ENCODE peak calls at places on chromosomes 5 and 9, in five cellular contexts. N is MCF 10A, K is spleen, S is neural crest cell, G is GM12865. F is an unnamed sample.

GRCh38 chr9:23291001-23291400 is 535.0 kb downstream of the ELAVL2 start:
- DNase-seq in N (no peak), K (no peak), S (no peak), G (no peak), F (no peak)

GRCh38 chr5:171494452-171495121 is 75.1 kb downstream of the FGF18 start:
- DNase-seq in N (peak; percentile 91), K (no peak), S (peak; percentile 51), G (no peak), F (no peak)

GRCh38 chr5:164663223-164663989 is 1158.0 kb downstream of the MAT2B start:
- DNase-seq in N (no peak), K (no peak), S (no peak), G (no peak), F (no peak)

GRCh38 chr9:133155156-133155555 is 8.6 kb downstream of the GBGT1 start:
- DNase-seq in N (no peak), K (peak; percentile 54), S (no peak), G (no peak), F (no peak)

GRCh38 chr5:35198681-35199080 is 31.6 kb downstream of the PRLR start:
- DNase-seq in N (no peak), K (no peak), S (no peak), G (no peak), F (peak; percentile 12)

GRCh38 chr5:61202213-61202612 is 39.9 kb upstream of the SMIM15 start:
- DNase-seq in N (no peak), K (no peak), S (no peak), G (peak; percentile 18), F (no peak)

GRCh38 chr5:108148715-108149139 is 233.2 kb downstream of the FBXL17 start:
- DNase-seq in N (peak; percentile 32), K (no peak), S (no peak), G (peak; percentile 15), F (peak; percentile 7)

GRCh38 chr5:1222621-1223277 is 2.4 kb upstream of the SLC6A18 start:
- DNase-seq in N (no peak), K (no peak), S (no peak), G (no peak), F (no peak)

GRCh38 chr5:155430192-155430591 is 416.6 kb downstream of the KIF4B start:
- DNase-seq in N (no peak), K (no peak), S (no peak), G (no peak), F (no peak)

GRCh38 chr9:100217536-100217935 is 118.5 kb downstream of the INVS start:
- DNase-seq in N (no peak), K (no peak), S (no peak), G (no peak), F (no peak)

GRCh38 chr9:38176256-38176655 is 107.2 kb upstream of the SHB start:
- DNase-seq in N (no peak), K (no peak), S (no peak), G (no peak), F (no peak)

GRCh38 chr9:37908698-37909186 is 4.8 kb upstream of the SLC25A51 start:
- DNase-seq in N (peak; percentile 87), K (peak; percentile 75), S (no peak), G (no peak), F (no peak)

GRCh38 chr5:14286007-14286406 is 142.9 kb downstream of the TRIO start:
- DNase-seq in N (no peak), K (no peak), S (no peak), G (no peak), F (no peak)

GRCh38 chr5:134874831-134875655 is 872 bp downstream of the TXNDC15 start:
- DNase-seq in N (peak; percentile 79), K (peak; percentile 82), S (peak; percentile 19), G (peak; percentile 73), F (peak; percentile 12)

GRCh38 chr9:111036946-111037743 is 1.1 kb downstream of the LPAR1 start:
- DNase-seq in N (peak; percentile 26), K (no peak), S (no peak), G (peak; percentile 45), F (no peak)

GRCh38 chr9:111037744-111038335 is 430 bp downstream of the LPAR1 start:
- DNase-seq in N (peak; percentile 11), K (peak; percentile 83), S (peak; percentile 47), G (peak; percentile 75), F (peak; percentile 68)

GRCh38 chr9:111034146-111034545 is 4.1 kb downstream of the LPAR1 start:
- DNase-seq in N (no peak), K (no peak), S (no peak), G (no peak), F (no peak)

GRCh38 chr9:111034573-111035539 is 3.4 kb downstream of the LPAR1 start:
- DNase-seq in N (peak; percentile 37), K (no peak), S (no peak), G (no peak), F (no peak)

GRCh38 chr9:111036068-111036789 is 2.0 kb downstream of the LPAR1 start:
- DNase-seq in N (no peak), K (peak; percentile 80), S (peak; percentile 30), G (peak; percentile 52), F (peak; percentile 70)
- TF ChIP-seq CTCF in N (no peak), K (peak; percentile 36), S (peak; percentile 62), G (peak; percentile 58), F (peak; percentile 39)

DNA sequence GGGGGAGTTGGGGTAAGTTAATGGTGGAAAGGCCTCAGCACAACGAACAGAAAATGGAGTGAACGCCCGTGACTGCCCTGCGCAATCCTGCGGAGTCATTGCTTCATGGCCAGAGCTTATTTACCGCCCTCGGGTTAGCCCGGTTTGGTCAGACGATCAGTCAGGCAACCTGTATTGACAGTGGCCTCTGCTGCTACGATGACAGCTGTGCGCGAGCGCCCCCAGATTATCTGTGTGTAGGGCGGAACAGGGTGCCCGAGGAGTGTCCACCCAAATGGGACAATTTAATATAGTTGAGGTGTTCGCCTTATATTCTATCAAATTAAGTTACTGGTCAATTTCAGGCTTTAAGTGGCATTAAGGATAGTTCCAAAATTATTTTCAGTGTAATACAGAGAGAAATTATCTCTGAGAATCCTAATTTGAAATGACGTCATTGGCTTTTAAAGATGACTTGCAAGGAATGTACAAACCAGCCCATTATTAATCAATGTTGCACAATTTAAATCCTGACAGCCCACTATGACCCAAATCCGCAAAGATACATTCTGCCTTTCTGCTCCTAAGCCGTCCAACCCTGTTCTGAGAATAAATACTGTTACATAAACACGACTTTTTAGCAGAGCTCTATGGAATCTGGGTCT is 879 bp upstream of the UBQLN1 start:
- DNase-seq in N (peak; percentile 64), K (peak; percentile 94), S (peak; percentile 37), G (peak; percentile 81), F (peak; percentile 40)
- TF ChIP-seq CTCF in N (no peak), K (no peak), S (peak; percentile 33), G (peak; percentile 43), F (no peak)

DNA sequence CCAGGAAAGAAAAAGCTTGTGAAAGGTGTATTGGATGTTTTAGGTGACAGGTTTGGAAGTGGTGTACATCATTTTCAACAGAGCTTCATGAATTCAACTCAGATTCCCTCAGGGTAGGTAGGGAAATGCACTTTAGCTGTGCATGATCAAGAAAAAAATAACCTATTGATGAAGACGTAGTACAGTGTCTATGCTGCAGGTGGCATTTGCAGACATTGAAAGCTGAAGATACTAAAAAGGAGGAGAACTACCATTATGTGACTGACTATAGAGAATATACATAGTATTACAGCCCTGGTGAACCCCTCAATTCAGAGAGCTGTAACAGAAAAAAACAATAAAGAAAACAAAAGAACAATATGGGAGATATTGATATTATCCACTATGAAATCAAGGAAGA is 2344.7 kb upstream of the ACO1 start:
- DNase-seq in N (peak; percentile 16), K (no peak), S (no peak), G (no peak), F (no peak)
- TF ChIP-seq CTCF in N (no peak), K (no peak), S (peak; percentile 33), G (no peak), F (peak; percentile 41)

GRCh38 chr9:85108229-85108628 is 438.7 kb downstream of the NTRK2 start:
- DNase-seq in N (peak; percentile 18), K (no peak), S (no peak), G (no peak), F (no peak)
- TF ChIP-seq CTCF in N (no peak), K (no peak), S (no peak), G (no peak), F (no peak)

GRCh38 chr9:32526707-32527048 is 682 bp upstream of the RIGI start:
- DNase-seq in N (no peak), K (no peak), S (no peak), G (no peak), F (no peak)
- TF ChIP-seq CTCF in N (no peak), K (no peak), S (no peak), G (no peak), F (no peak)

GRCh38 chr5:180818275-180818674 is 15.7 kb upstream of the MGAT1 start:
- DNase-seq in N (no peak), K (no peak), S (no peak), G (no peak), F (no peak)

GRCh38 chr5:180821538-180821937 is 18.9 kb upstream of the MGAT1 start:
- DNase-seq in N (no peak), K (no peak), S (no peak), G (no peak), F (no peak)

GRCh38 chr5:180823346-180823745 is 20.7 kb upstream of the MGAT1 start:
- DNase-seq in N (no peak), K (no peak), S (no peak), G (no peak), F (no peak)

GRCh38 chr5:180818942-180819341 is 16.3 kb upstream of the MGAT1 start:
- DNase-seq in N (no peak), K (no peak), S (no peak), G (no peak), F (no peak)

GRCh38 chr5:180820788-180821321 is 18.2 kb upstream of the MGAT1 start:
- DNase-seq in N (no peak), K (no peak), S (no peak), G (peak; percentile 82), F (no peak)
- TF ChIP-seq CTCF in N (no peak), K (no peak), S (no peak), G (no peak), F (no peak)

GRCh38 chr9:22216730-22217160 is 207.6 kb upstream of the CDKN2B start:
- DNase-seq in N (peak; percentile 63), K (peak; percentile 50), S (no peak), G (no peak), F (no peak)

GRCh38 chr9:22215492-22215891 is 206.4 kb upstream of the CDKN2B start:
- DNase-seq in N (no peak), K (no peak), S (no peak), G (no peak), F (no peak)

GRCh38 chr9:22214497-22215031 is 205.5 kb upstream of the CDKN2B start:
- DNase-seq in N (no peak), K (no peak), S (no peak), G (no peak), F (no peak)

GRCh38 chr9:22211588-22212360 is 202.7 kb upstream of the CDKN2B start:
- DNase-seq in N (peak; percentile 79), K (no peak), S (no peak), G (no peak), F (no peak)

GRCh38 chr9:22214021-22214420 is 204.9 kb upstream of the CDKN2B start:
- DNase-seq in N (no peak), K (no peak), S (no peak), G (no peak), F (no peak)
- TF ChIP-seq CTCF in N (no peak), K (no peak), S (no peak), G (no peak), F (no peak)

F was measured in endothelial cell.